ENCODE peak calls at places on chromosomes 5 and 9, in seven cellular contexts. D is fibroblast of the aortic adventitia; O is CD4-positive, alpha-beta T cell; X is IMR-90; Q is AG09319; T is upper lobe of left lung; E is Peyer's patch. I is an unnamed sample.

GRCh38 chr9:93262537-93263310 is 78.8 kb downstream of the WNK2 start:
- DNase-seq in X (no peak), D (no peak), Q (no peak), T (no peak), O (no peak), E (no peak), I (no peak)

GRCh38 chr9:88270398-88270797 is 117.8 kb upstream of the SPIN1 start:
- DNase-seq in D (no peak), T (no peak), E (no peak), O (no peak), X (no peak), Q (no peak), I (no peak)

GRCh38 chr5:31197183-31197582 is 3.7 kb downstream of the CDH6 start:
- DNase-seq in D (peak), O (no peak), E (no peak), X (peak), Q (peak), T (no peak), I (no peak)

GRCh38 chr5:62211405-62211804 is 94.6 kb upstream of the KIF2A start:
- DNase-seq in O (no peak), E (no peak), D (no peak), X (no peak), Q (no peak), T (no peak), I (no peak)

GRCh38 chr5:122500245-122501086 is 188.4 kb downstream of the SNCAIP start:
- DNase-seq in D (peak), O (no peak), T (peak), X (peak), Q (no peak), E (no peak), I (no peak)

GRCh38 chr5:74179183-74179582 is 461.3 kb downstream of the ENC1 start:
- DNase-seq in D (peak), Q (no peak), T (no peak), O (no peak), X (peak), E (no peak), I (peak)

GRCh38 chr9:3385871-3386270 is 139.9 kb downstream of the RFX3 start:
- DNase-seq in Q (no peak), O (no peak), D (no peak), X (no peak), E (no peak), T (no peak), I (no peak)

GRCh38 chr5:146633273-146633672 is 117.3 kb upstream of the GPR151 start:
- DNase-seq in X (no peak), T (no peak), O (no peak), D (no peak), Q (no peak), E (no peak), I (no peak)

GRCh38 chr5:37900692-37901091 is 60.9 kb upstream of the GDNF start:
- DNase-seq in O (no peak), E (peak), Q (no peak), T (no peak), X (peak), D (peak), I (peak)

GRCh38 chr5:170681013-170681433 is 102.5 kb upstream of the GABRP start:
- DNase-seq in D (peak), E (no peak), Q (no peak), O (peak), T (no peak), X (peak), I (no peak)

GRCh38 chr9:124082622-124083021 is 71.1 kb downstream of the LHX2 start:
- DNase-seq in O (no peak), D (no peak), X (no peak), E (no peak), Q (no peak), T (no peak), I (no peak)

GRCh38 chr5:31731710-31732301 is 92.9 kb downstream of the PDZD2 start:
- DNase-seq in D (no peak), O (no peak), E (no peak), Q (no peak), X (no peak), T (no peak), I (no peak)

GRCh38 chr5:143014017-143014651 is 244.0 kb downstream of the ARHGAP26 start:
- DNase-seq in T (peak), E (no peak), Q (no peak), D (no peak), O (no peak), X (no peak), I (no peak)

GRCh38 chr5:6195711-6196358 is 182.5 kb downstream of the MED10 start:
- DNase-seq in X (no peak), D (no peak), O (no peak), E (no peak), T (no peak), Q (no peak), I (no peak)

GRCh38 chr5:116778611-116779010 is 204.0 kb upstream of the SEMA6A start:
- DNase-seq in Q (no peak), D (no peak), T (no peak), E (no peak), X (no peak), O (no peak), I (no peak)

GRCh38 chr5:39599721-39600431 is 175.1 kb upstream of the DAB2 start:
- DNase-seq in D (peak), T (no peak), X (peak), Q (peak), O (no peak), E (no peak), I (no peak)

GRCh38 chr5:87252283-87252605 is 15.4 kb upstream of the RASA1 start:
- DNase-seq in E (no peak), T (no peak), O (no peak), Q (no peak), X (no peak), D (no peak), I (no peak)

GRCh38 chr9:92100237-92100911 is 14.8 kb downstream of the SPTLC1 start:
- DNase-seq in O (no peak), X (peak), E (no peak), D (peak), Q (peak), T (no peak), I (peak)

GRCh38 chr5:158154226-158155005 is 295.5 kb upstream of the CLINT1 start:
- DNase-seq in T (no peak), X (peak), Q (peak), O (no peak), E (no peak), D (peak), I (peak)

GRCh38 chr9:117411547-117411946 is 3.3 kb downstream of the ASTN2 start:
- DNase-seq in Q (no peak), E (no peak), D (peak), X (peak), T (no peak), O (no peak), I (peak)

GRCh38 chr5:150114102-150114641 is 27.8 kb upstream of the CSF1R start:
- DNase-seq in X (no peak), D (no peak), E (peak), O (no peak), Q (no peak), T (no peak), I (no peak)

GRCh38 chr9:94164756-94165549 is 80.7 kb downstream of the PTPDC1 start:
- DNase-seq in Q (no peak), O (no peak), X (no peak), T (no peak), D (no peak), E (no peak), I (no peak)

GRCh38 chr9:69412741-69413150 is 87.7 kb downstream of the ENTREP1 start:
- DNase-seq in Q (peak), D (peak), E (no peak), T (peak), X (peak), O (no peak), I (no peak)

GRCh38 chr5:154273963-154274827 is 83.7 kb downstream of the GALNT10 start:
- DNase-seq in X (no peak), O (no peak), Q (no peak), T (no peak), E (no peak), D (no peak), I (no peak)

GRCh38 chr5:59042683-59043082 is 459.8 kb downstream of the RAB3C start:
- DNase-seq in X (no peak), T (peak), D (peak), E (no peak), Q (no peak), O (no peak), I (no peak)

GRCh38 chr5:665956-666711 is 27.0 kb downstream of the TPPP start:
- DNase-seq in E (no peak), T (no peak), X (no peak), O (no peak), D (no peak), Q (no peak), I (no peak)

GRCh38 chr5:76402880-76403712 is at the start of gene IQGAP2:
- DNase-seq in E (peak), T (peak), X (peak), D (peak), Q (no peak), O (peak), I (no peak)

GRCh38 chr9:107363511-107364182 is 80.6 kb downstream of the RAD23B start:
- DNase-seq in X (no peak), D (no peak), O (no peak), T (no peak), E (no peak), Q (no peak), I (no peak)

GRCh38 chr9:78578016-78578555 is 281.2 kb downstream of the PSAT1 start:
- DNase-seq in Q (peak), T (no peak), E (no peak), D (no peak), X (no peak), O (no peak), I (no peak)

GRCh38 chr5:7878381-7878873 is 9.5 kb downstream of the MTRR start:
- DNase-seq in Q (no peak), T (no peak), X (peak), O (no peak), E (no peak), D (peak), I (no peak)

GRCh38 chr9:12784461-12785250 is 9.8 kb downstream of the LURAP1L start:
- DNase-seq in D (peak), Q (peak), T (peak), O (no peak), E (no peak), X (peak), I (peak)

GRCh38 chr5:93359296-93359957 is 221.6 kb downstream of the NR2F1-AS1 start:
- DNase-seq in X (peak), D (peak), T (no peak), O (no peak), Q (peak), E (no peak), I (no peak)

GRCh38 chr5:55159763-55160492 is at the start of gene GPX8:
- DNase-seq in T (no peak), E (no peak), X (peak), D (peak), Q (peak), O (no peak), I (peak)

GRCh38 chr5:60961685-60962084 is 16.7 kb downstream of the NDUFAF2 start:
- DNase-seq in Q (peak), D (peak), E (no peak), X (peak), T (no peak), O (no peak), I (peak)

GRCh38 chr9:94869415-94869838 is 142.9 kb downstream of the AOPEP start:
- DNase-seq in T (no peak), E (no peak), X (peak), D (peak), O (no peak), Q (no peak), I (no peak)

GRCh38 chr5:116437351-116437705 is 137.3 kb downstream of the SEMA6A start:
- DNase-seq in X (no peak), Q (no peak), T (no peak), D (no peak), O (no peak), E (no peak), I (no peak)

GRCh38 chr5:151008124-151008491 is 12.3 kb upstream of the GPX3 start:
- DNase-seq in X (no peak), E (no peak), D (no peak), O (no peak), T (no peak), Q (no peak), I (no peak)

GRCh38 chr5:139636975-139637408 is 11.2 kb upstream of the CXXC5 start:
- DNase-seq in D (no peak), X (peak), O (no peak), T (no peak), Q (no peak), E (no peak), I (no peak)

DNA sequence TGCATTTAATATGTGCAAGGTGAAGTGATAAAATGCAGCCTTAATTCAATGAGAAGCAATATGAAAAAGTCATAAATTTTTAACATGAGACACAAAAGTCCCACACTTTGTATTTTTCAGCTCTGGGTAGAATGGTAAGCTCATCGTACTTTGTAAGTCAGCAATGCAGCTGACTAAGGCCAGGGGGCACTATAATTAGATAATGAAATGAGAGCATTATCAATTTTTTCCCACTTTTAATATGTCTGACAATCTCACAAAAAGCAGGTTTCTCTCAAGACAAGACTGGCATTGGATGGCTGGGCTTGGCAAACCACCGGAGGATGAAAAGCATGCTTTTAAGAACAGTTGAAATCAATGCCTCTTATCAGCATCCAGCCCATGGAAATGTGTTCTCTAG is 162.8 kb downstream of the FAM174A start:
- DNase-seq in T (no peak), E (no peak), O (no peak), D (no peak), Q (no peak), X (no peak), I (no peak)
- TF ChIP-seq CTCF in T (no peak), E (no peak), O (no peak), D (peak), Q (peak), X (peak), I (peak)

DNA sequence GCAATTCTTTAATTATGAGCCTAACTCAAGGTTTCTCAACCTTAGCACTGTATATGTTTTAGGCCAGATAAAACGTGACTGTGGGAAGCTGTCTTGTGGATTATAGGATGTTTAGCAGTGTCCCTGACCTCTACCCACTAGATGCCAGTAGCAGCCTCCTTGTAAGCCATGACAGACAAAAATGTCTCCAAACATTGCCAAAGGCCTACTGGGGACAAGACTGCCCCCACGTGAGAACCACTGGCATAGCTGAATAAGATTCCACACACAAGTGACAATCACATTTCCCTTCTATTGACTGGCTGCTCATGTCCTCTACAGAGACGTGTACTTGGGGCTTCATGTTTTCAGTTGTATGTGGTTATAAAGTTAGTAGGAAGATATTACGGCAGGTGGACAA is 55.4 kb downstream of the GOLM1 start:
- DNase-seq in D (no peak), X (no peak), O (no peak), T (no peak), E (no peak), Q (no peak), I (no peak)
- TF ChIP-seq CTCF in D (no peak), X (no peak), O (no peak), T (no peak), E (no peak), Q (no peak), I (peak)

DNA sequence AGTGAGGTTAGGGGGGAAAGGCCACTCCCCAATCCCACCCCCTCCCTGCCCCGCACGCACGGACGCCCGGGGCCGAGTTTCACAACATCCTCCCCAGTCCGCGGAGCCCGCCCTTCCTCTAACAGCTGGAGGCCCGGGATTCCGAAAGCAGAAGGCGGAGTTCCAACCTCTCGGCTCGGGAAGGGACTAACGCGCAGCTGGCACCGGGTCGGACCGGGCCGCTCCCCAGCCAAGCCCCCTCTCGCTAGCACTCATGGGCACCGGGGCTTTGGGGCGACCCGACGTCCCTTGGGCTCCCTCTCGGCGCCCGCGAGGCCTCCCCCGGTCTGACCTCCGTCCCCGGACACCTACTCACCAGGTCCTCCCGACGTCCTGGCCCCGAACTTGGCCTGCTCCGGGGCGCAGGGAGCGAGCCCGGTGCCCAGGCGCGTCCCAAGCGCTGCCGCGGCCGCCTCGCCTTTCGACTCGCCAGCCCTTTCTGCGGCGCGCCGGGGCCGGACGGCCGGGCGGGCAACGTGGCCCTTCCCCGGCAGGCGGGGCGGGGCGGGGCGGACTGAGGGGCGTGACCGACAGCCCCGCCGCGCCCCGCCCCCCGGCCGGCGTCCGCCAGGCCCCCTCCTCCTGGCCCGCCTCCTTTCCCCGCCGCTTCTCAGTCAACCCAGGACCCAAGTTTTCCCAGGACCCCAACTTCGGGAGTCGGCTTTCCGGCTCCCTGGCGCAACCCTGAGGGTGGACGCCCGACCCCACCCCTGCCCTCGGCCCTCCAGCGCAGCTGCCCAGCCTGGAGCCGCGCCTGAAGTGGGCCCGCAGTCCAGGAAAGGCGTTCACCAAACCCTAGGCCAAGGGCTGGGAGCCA is at the start of gene MGAT1:
- DNase-seq in X (peak), Q (peak), T (peak), O (peak), D (peak), E (peak), I (no peak)
- TF ChIP-seq CTCF in X (no peak), Q (no peak), T (no peak), O (no peak), D (no peak), E (no peak), I (no peak)

GRCh38 chr5:178074266-178074952 is 38.9 kb upstream of the N4BP3 start:
- DNase-seq in Q (no peak), D (no peak), T (no peak), E (no peak), X (no peak), O (no peak), I (no peak)
- TF ChIP-seq CTCF in Q (peak), D (no peak), T (no peak), E (no peak), X (no peak), O (no peak), I (peak)